ENCODE peak calls at places on chromosomes 12 and 14, in six cellular contexts. O, Y, I, W, C and B are unnamed samples.

GRCh38 chr14:90418053-90418452 is 21.2 kb downstream of the CALM1 start:
- DNase-seq in O (no peak), Y (no peak), I (no peak), W (no peak), C (no peak), B (no peak)

GRCh38 chr12:82411561-82412230 is 53.4 kb downstream of the METTL25 start:
- DNase-seq in O (peak), Y (no peak), I (no peak), W (peak), C (no peak), B (no peak)

GRCh38 chr14:57493467-57494181 is at the start of gene CCDC198:
- DNase-seq in O (no peak), Y (no peak), I (no peak), W (no peak), C (no peak), B (no peak)

GRCh38 chr14:20662968-20663731 is 21.2 kb upstream of the RNASE4 start:
- DNase-seq in O (peak), Y (peak), I (peak), W (peak), C (peak), B (peak)

GRCh38 chr12:71972441-71973074 is 33.9 kb downstream of the TPH2 start:
- DNase-seq in O (no peak), Y (peak), I (no peak), W (no peak), C (no peak), B (no peak)

GRCh38 chr14:74127634-74128033 is 42.9 kb downstream of the LIN52 start:
- DNase-seq in O (no peak), Y (no peak), I (no peak), W (no peak), C (no peak), B (no peak)

GRCh38 chr12:116876151-116876869 is 4.9 kb downstream of the HRK start:
- DNase-seq in O (no peak), Y (peak), I (no peak), W (no peak), C (no peak), B (no peak)

GRCh38 chr12:52493172-52493571 is at the start of gene KRT6A:
- DNase-seq in O (no peak), Y (no peak), I (no peak), W (no peak), C (no peak), B (no peak)

GRCh38 chr14:58129208-58129607 is 22.8 kb downstream of the ARMH4 start:
- DNase-seq in O (no peak), Y (no peak), I (no peak), W (no peak), C (no peak), B (no peak)

GRCh38 chr12:124188561-124189405 is 106.1 kb upstream of the RFLNA start:
- DNase-seq in O (no peak), Y (no peak), I (no peak), W (peak), C (peak), B (no peak)

GRCh38 chr12:1532367-1532752 is 62.0 kb downstream of the FBXL14 start:
- DNase-seq in O (no peak), Y (peak), I (no peak), W (no peak), C (no peak), B (no peak)

GRCh38 chr12:1531654-1532366 is 62.6 kb downstream of the FBXL14 start:
- DNase-seq in O (no peak), Y (peak), I (no peak), W (no peak), C (no peak), B (no peak)

GRCh38 chr12:1529862-1530591 is 64.4 kb downstream of the FBXL14 start:
- DNase-seq in O (no peak), Y (peak), I (no peak), W (no peak), C (peak), B (no peak)

GRCh38 chr12:1530592-1531159 is 63.7 kb downstream of the FBXL14 start:
- DNase-seq in O (no peak), Y (peak), I (no peak), W (peak), C (no peak), B (no peak)

DNA sequence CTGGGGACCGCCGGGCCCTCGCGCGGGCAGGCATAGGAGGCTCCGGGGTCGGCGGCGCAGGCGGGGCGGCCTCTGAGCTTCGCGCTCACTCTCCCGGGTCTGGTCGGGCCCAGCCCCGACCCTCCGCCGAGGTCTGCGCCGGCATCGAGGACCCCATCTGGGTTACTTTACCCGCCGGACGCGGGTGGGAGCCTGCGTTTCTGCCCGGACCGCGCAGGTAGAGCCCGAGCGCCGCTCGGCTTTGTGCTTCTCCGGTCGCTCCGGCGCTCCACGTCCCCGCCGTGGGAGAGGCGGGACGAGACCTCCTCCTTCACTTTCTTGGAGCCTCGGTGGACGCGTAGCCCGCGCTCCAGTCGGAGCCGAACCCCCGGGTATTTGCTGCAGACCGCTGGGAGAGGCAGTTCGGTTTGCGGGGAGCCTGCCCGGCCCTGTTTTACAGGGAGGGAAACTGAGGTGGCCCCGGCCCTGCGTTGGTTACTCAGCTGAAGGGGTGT is 63.2 kb downstream of the FBXL14 start:
- DNase-seq in O (no peak), Y (peak), I (no peak), W (peak), C (peak), B (no peak)
- H3K23ac ChIP-seq in O (peak), Y (no peak), I (no peak), W (no peak), C (no peak), B (no peak)

DNA sequence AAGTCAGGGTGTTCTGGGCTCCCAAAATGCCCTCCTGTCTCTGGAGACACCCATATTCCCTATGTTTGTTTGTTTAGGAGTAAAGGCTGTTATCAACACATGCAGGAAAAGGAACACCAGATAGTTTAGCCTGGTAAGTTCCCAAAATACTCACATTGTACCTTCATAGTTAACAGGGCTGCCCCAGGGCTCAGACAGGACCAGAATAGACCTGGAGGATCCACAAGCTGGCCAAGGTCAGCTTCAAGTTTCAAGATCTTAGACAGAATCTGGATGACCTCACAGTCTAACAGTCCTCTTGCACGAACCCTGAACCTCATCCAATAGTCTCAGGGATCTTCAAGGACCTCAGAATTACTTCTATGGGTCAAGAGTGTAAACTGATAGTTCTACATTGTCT is 18.1 kb upstream of the HSP90B1 start:
- DNase-seq in O (no peak), Y (no peak), I (no peak), W (no peak), C (no peak), B (no peak)
- H3K14ac ChIP-seq in O (peak), Y (no peak), I (no peak), W (no peak), C (no peak), B (no peak)

GRCh38 chr12:107461222-107461980 is 224.2 kb upstream of the PWP1 start:
- DNase-seq in O (peak), Y (no peak), I (no peak), W (no peak), C (no peak), B (no peak)

GRCh38 chr12:107459649-107460048 is 225.9 kb upstream of the PWP1 start:
- DNase-seq in O (no peak), Y (peak), I (no peak), W (no peak), C (no peak), B (no peak)

GRCh38 chr12:107457536-107457935 is 228.1 kb upstream of the PWP1 start:
- DNase-seq in O (no peak), Y (no peak), I (no peak), W (no peak), C (no peak), B (no peak)

GRCh38 chr12:107458990-107459389 is 226.6 kb upstream of the PWP1 start:
- DNase-seq in O (no peak), Y (no peak), I (no peak), W (no peak), C (no peak), B (no peak)

DNA sequence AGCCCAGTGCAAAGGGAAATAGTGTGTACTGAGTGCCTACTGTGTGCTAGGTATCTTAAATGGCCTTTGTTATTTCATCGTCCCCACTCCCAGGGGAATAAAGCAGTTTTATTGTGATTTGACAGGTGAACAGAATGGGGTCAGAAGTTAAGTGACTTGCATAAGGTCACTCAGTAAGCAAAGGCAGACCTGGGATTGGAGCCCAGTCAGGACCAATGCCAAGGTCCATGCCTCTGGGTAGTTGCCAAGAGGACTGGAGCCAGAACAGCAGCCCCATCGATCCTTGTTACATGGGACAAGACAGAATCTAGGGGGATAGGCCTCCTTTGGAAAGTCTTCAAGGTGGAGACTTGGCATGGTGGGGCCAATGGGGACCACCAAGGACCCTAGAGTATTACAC is 227.4 kb upstream of the PWP1 start:
- DNase-seq in O (no peak), Y (no peak), I (no peak), W (no peak), C (no peak), B (no peak)
- H2BK5ac ChIP-seq in O (no peak), Y (no peak), I (no peak), W (no peak), C (no peak), B (no peak)

GRCh38 chr12:15323530-15323929 is 1.2 kb downstream of the PTPRO start:
- DNase-seq in O (no peak), Y (no peak), I (no peak), W (no peak), C (no peak), B (no peak)

GRCh38 chr12:15320881-15321280 is 1.4 kb upstream of the PTPRO start:
- DNase-seq in O (no peak), Y (no peak), I (no peak), W (no peak), C (no peak), B (no peak)

DNA sequence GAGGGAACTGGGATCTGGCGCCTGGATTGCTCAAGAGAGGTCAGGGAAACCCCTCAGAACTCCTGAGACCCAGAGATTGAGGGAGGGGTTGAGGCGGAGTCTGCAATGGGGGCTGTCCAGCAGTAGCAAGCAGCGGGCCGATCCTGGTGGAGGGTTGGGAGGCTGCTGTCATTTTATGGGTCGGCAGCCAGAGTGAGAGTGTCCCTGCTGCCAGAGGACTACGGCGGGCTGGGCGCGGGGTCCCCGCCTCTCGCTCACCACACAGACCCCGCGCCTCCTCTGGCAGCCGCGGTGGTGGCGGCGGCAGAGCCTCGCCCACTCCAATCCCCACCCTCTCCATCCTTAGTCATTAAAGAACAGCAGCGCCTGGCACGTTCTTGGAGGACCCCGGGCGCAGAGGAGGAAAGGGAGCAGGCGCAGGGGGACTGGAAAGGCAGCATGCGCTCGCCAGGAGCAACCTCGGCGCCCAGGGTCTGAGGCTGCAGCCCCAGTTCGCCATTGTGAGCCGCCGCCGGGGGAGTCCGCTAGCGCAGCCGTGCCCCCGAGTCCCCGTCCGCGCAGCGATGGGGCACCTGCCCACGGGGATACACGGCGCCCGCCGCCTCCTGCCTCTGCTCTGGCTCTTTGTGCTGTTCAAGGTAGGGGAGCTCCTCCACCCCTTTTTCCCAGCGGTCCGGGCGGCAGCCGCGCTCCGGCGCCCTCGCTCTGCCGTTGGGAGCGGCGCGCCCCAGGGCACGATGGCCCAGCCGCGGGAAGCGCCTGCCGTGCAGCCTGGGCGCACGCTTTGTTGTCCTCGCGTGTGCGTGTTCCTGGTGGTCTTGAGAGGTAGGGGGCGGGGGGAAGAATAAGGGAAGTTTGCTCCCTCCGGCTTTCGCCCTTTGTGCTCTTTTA is at the start of gene PTPRO:
- DNase-seq in O (no peak), Y (peak), I (peak), W (no peak), C (no peak), B (peak)
- H3K23ac ChIP-seq in O (no peak), Y (no peak), I (no peak), W (no peak), C (no peak), B (peak)

GRCh38 chr12:119914666-119915065 is 37.5 kb upstream of the CIT start:
- DNase-seq in O (no peak), Y (no peak), I (no peak), W (peak), C (no peak), B (no peak)

GRCh38 chr12:119913931-119914330 is 36.8 kb upstream of the CIT start:
- DNase-seq in O (no peak), Y (no peak), I (no peak), W (peak), C (no peak), B (no peak)

GRCh38 chr12:119911147-119911546 is 34.0 kb upstream of the CIT start:
- DNase-seq in O (peak), Y (no peak), I (no peak), W (no peak), C (no peak), B (no peak)

GRCh38 chr12:119920064-119920463 is 42.9 kb upstream of the CIT start:
- DNase-seq in O (no peak), Y (no peak), I (no peak), W (no peak), C (no peak), B (no peak)

GRCh38 chr12:119916111-119916510 is 39.0 kb upstream of the CIT start:
- DNase-seq in O (no peak), Y (no peak), I (no peak), W (no peak), C (no peak), B (no peak)
- H3K14ac ChIP-seq in O (no peak), Y (no peak), I (no peak), W (no peak), C (no peak), B (peak)

DNA sequence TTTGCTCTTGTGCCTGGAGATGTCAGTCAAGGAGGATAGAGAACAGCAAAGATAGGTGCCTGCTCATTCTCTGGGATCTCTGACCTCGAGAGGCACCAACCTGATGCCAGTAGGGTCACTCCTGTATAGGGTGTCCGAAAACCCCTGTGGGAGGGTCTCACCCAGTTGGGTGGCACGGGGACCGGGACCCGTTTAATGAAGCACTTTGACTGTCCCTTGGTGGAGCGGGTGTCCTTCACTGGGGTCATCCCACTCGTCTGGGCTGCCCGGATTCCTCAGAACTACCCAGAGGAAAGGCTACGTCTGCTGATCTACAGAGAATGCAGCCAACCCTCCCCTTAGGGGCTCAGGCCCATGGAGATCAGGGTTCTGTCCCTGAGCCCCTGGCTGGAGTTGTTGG is 157.6 kb downstream of the CAPZA3 start:
- DNase-seq in O (no peak), Y (no peak), I (no peak), W (no peak), C (no peak), B (no peak)
- H2BK5ac ChIP-seq in O (no peak), Y (no peak), I (peak), W (no peak), C (no peak), B (peak)

DNA sequence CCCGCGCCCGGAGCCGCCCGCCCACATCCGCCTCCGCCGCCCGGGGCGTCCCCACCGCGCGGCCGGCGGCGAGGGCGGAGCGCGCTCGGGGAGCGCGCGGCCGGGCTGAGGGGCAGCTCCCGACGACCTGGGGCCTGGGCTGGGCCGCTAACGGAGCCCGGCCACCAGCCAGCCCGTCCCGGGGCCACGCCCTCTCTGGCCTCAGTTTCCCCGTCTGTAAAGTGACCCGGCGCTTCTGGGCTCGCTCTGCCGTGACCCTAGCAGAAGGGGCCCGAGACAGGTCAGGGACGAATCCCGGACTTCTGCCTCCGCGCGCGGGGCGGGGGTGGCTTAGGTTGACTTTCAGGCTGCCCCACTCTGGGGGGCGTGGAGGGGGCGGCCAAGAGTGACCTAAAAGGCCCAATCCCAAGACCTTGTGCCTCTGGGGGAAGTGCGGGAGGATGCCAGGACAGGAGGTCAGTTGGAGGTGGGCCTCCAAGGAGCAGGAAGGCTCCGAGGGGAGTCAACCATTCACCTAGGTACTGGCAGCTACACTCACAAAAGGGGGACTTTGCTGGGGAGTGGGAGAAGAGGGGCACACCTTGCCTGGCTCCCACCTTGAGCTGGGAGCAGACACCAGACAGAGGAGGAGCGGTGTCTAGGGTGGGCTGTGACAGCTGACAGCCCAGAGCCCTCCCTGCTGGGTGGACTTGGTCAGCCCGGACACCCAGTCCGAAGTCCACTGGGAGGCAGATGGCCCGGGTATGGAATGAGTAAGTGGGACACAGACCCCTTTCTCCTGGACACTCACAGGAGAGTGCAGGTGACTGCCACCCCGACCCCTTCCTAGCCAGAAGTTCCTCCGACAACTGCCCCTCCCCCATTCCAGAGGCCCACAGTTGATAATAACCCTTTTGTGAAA is 483 bp upstream of the AKT1 start:
- DNase-seq in O (no peak), Y (no peak), I (no peak), W (peak), C (peak), B (no peak)
- H3K23ac ChIP-seq in O (peak), Y (no peak), I (no peak), W (no peak), C (no peak), B (no peak)

GRCh38 chr14:38073641-38074040 is 134.1 kb upstream of the SSTR1 start:
- DNase-seq in O (no peak), Y (no peak), I (no peak), W (no peak), C (no peak), B (no peak)
- H3K14ac ChIP-seq in O (no peak), Y (no peak), I (no peak), W (no peak), C (no peak), B (no peak)